ENCODE peak calls at places on chromosome 19, in seven cellular contexts. One of them, this sample, is unnamed.

GRCh38 chr19:34960103-34960805 is 3.8 kb downstream of the ZNF792 start:
- DNase-seq in IMR-90: peak
- DNase-seq in keratinocyte: no peak
- DNase-seq in endodermal cell: no peak
- DNase-seq in fibroblast of lung: no peak
- DNase-seq in mesendoderm: no peak
- DNase-seq in mammary epithelial cell: peak
- DNase-seq in this sample: no peak

GRCh38 chr19:31253816-31254551 is 95.3 kb downstream of the TSHZ3 start:
- DNase-seq in mesendoderm: peak
- DNase-seq in mammary epithelial cell: peak
- DNase-seq in fibroblast of lung: peak
- DNase-seq in IMR-90: peak
- DNase-seq in keratinocyte: peak
- DNase-seq in endodermal cell: no peak
- DNase-seq in this sample: no peak

GRCh38 chr19:55493052-55493649 is 4.9 kb downstream of the SSC5D start:
- DNase-seq in mesendoderm: no peak
- DNase-seq in keratinocyte: no peak
- DNase-seq in IMR-90: peak
- DNase-seq in endodermal cell: no peak
- DNase-seq in fibroblast of lung: no peak
- DNase-seq in mammary epithelial cell: no peak
- DNase-seq in this sample: no peak

GRCh38 chr19:52640916-52641315 is 2.8 kb upstream of the ZNF83 start:
- DNase-seq in endodermal cell: peak
- DNase-seq in keratinocyte: no peak
- DNase-seq in mammary epithelial cell: no peak
- DNase-seq in fibroblast of lung: no peak
- DNase-seq in mesendoderm: peak
- DNase-seq in IMR-90: no peak
- DNase-seq in this sample: peak

GRCh38 chr19:27867981-27868380 is 1345.0 kb downstream of the UQCRFS1 start:
- DNase-seq in mesendoderm: no peak
- DNase-seq in keratinocyte: no peak
- DNase-seq in endodermal cell: no peak
- DNase-seq in mammary epithelial cell: no peak
- DNase-seq in fibroblast of lung: no peak
- DNase-seq in IMR-90: no peak
- DNase-seq in this sample: no peak

GRCh38 chr19:21256722-21257121 is 72.5 kb downstream of the ZNF708 start:
- DNase-seq in fibroblast of lung: no peak
- DNase-seq in mammary epithelial cell: peak
- DNase-seq in endodermal cell: peak
- DNase-seq in mesendoderm: peak
- DNase-seq in IMR-90: peak
- DNase-seq in keratinocyte: no peak
- DNase-seq in this sample: peak

GRCh38 chr19:45782820-45783785 is 813 bp upstream of the DMPK start:
- DNase-seq in IMR-90: peak
- DNase-seq in endodermal cell: peak
- DNase-seq in fibroblast of lung: peak
- DNase-seq in keratinocyte: no peak
- DNase-seq in mesendoderm: no peak
- DNase-seq in mammary epithelial cell: peak
- DNase-seq in this sample: no peak

GRCh38 chr19:39363909-39364457 is 21.8 kb downstream of the SAMD4B start:
- DNase-seq in keratinocyte: no peak
- DNase-seq in endodermal cell: no peak
- DNase-seq in mammary epithelial cell: no peak
- DNase-seq in fibroblast of lung: peak
- DNase-seq in mesendoderm: no peak
- DNase-seq in IMR-90: peak
- DNase-seq in this sample: no peak

GRCh38 chr19:12784871-12785430 is 6.3 kb upstream of the JUNB start:
- DNase-seq in keratinocyte: no peak
- DNase-seq in mesendoderm: no peak
- DNase-seq in fibroblast of lung: no peak
- DNase-seq in IMR-90: peak
- DNase-seq in mammary epithelial cell: no peak
- DNase-seq in endodermal cell: peak
- DNase-seq in this sample: no peak

GRCh38 chr19:40366697-40367561 is 18.4 kb downstream of the PLD3 start:
- DNase-seq in endodermal cell: peak
- DNase-seq in keratinocyte: no peak
- DNase-seq in mesendoderm: peak
- DNase-seq in mammary epithelial cell: no peak
- DNase-seq in IMR-90: peak
- DNase-seq in fibroblast of lung: peak
- DNase-seq in this sample: peak

GRCh38 chr19:11451942-11452813 is 16.7 kb downstream of the PRKCSH start:
- DNase-seq in mesendoderm: no peak
- DNase-seq in endodermal cell: peak
- DNase-seq in fibroblast of lung: no peak
- DNase-seq in IMR-90: no peak
- DNase-seq in mammary epithelial cell: no peak
- DNase-seq in keratinocyte: no peak
- DNase-seq in this sample: peak

GRCh38 chr19:48695743-48696352 is at the start of gene FUT2:
- DNase-seq in keratinocyte: no peak
- DNase-seq in fibroblast of lung: no peak
- DNase-seq in mammary epithelial cell: no peak
- DNase-seq in endodermal cell: peak
- DNase-seq in IMR-90: no peak
- DNase-seq in mesendoderm: peak
- DNase-seq in this sample: peak

GRCh38 chr19:1068111-1069001 is 1.4 kb downstream of the ARHGAP45 start:
- DNase-seq in IMR-90: no peak
- DNase-seq in mesendoderm: no peak
- DNase-seq in fibroblast of lung: no peak
- DNase-seq in keratinocyte: no peak
- DNase-seq in mammary epithelial cell: no peak
- DNase-seq in endodermal cell: no peak
- DNase-seq in this sample: no peak

GRCh38 chr19:35048911-35049411 is 7.4 kb downstream of the HPN start:
- DNase-seq in endodermal cell: no peak
- DNase-seq in IMR-90: no peak
- DNase-seq in keratinocyte: no peak
- DNase-seq in mesendoderm: no peak
- DNase-seq in mammary epithelial cell: no peak
- DNase-seq in fibroblast of lung: no peak
- DNase-seq in this sample: no peak

GRCh38 chr19:1862424-1863307 is 713 bp downstream of the KLF16 start:
- DNase-seq in mammary epithelial cell: no peak
- DNase-seq in keratinocyte: no peak
- DNase-seq in IMR-90: no peak
- DNase-seq in mesendoderm: peak
- DNase-seq in endodermal cell: peak
- DNase-seq in fibroblast of lung: no peak
- DNase-seq in this sample: peak

GRCh38 chr19:50478901-50479715 is 2.5 kb upstream of the GARIN5A start:
- DNase-seq in mammary epithelial cell: peak
- DNase-seq in mesendoderm: peak
- DNase-seq in endodermal cell: peak
- DNase-seq in fibroblast of lung: peak
- DNase-seq in IMR-90: peak
- DNase-seq in keratinocyte: no peak
- DNase-seq in this sample: peak

GRCh38 chr19:13839938-13840750 is 36.8 kb upstream of the NANOS3 start:
- DNase-seq in IMR-90: peak
- DNase-seq in endodermal cell: peak
- DNase-seq in keratinocyte: no peak
- DNase-seq in fibroblast of lung: no peak
- DNase-seq in mesendoderm: no peak
- DNase-seq in mammary epithelial cell: peak
- DNase-seq in this sample: no peak

GRCh38 chr19:32567486-32567885 is 13.5 kb upstream of the PDCD5 start:
- DNase-seq in keratinocyte: no peak
- DNase-seq in mammary epithelial cell: no peak
- DNase-seq in IMR-90: no peak
- DNase-seq in fibroblast of lung: no peak
- DNase-seq in mesendoderm: no peak
- DNase-seq in endodermal cell: no peak
- DNase-seq in this sample: no peak

GRCh38 chr19:6423499-6424189 is 967 bp downstream of the KHSRP start:
- DNase-seq in mammary epithelial cell: peak
- DNase-seq in fibroblast of lung: peak
- DNase-seq in keratinocyte: no peak
- DNase-seq in mesendoderm: peak
- DNase-seq in IMR-90: peak
- DNase-seq in endodermal cell: peak
- DNase-seq in this sample: peak

GRCh38 chr19:13850910-13851753 is 25.8 kb upstream of the NANOS3 start:
- DNase-seq in mesendoderm: peak
- DNase-seq in fibroblast of lung: peak
- DNase-seq in keratinocyte: no peak
- DNase-seq in endodermal cell: peak
- DNase-seq in mammary epithelial cell: peak
- DNase-seq in IMR-90: peak
- DNase-seq in this sample: no peak

GRCh38 chr19:14139944-14140343 is 3.6 kb upstream of the ASF1B start:
- DNase-seq in endodermal cell: no peak
- DNase-seq in IMR-90: no peak
- DNase-seq in mammary epithelial cell: no peak
- DNase-seq in fibroblast of lung: no peak
- DNase-seq in keratinocyte: no peak
- DNase-seq in mesendoderm: no peak
- DNase-seq in this sample: peak

GRCh38 chr19:31905980-31906948 is 439.1 kb upstream of the ZNF507 start:
- DNase-seq in endodermal cell: no peak
- DNase-seq in keratinocyte: no peak
- DNase-seq in fibroblast of lung: peak
- DNase-seq in IMR-90: no peak
- DNase-seq in mammary epithelial cell: no peak
- DNase-seq in mesendoderm: peak
- DNase-seq in this sample: no peak

GRCh38 chr19:5072115-5072514 is 103.2 kb downstream of the KDM4B start:
- DNase-seq in IMR-90: no peak
- DNase-seq in endodermal cell: no peak
- DNase-seq in fibroblast of lung: no peak
- DNase-seq in mammary epithelial cell: no peak
- DNase-seq in keratinocyte: no peak
- DNase-seq in mesendoderm: no peak
- DNase-seq in this sample: no peak
- H3K9ac ChIP-seq in IMR-90: no peak
- H3K9ac ChIP-seq in endodermal cell: no peak
- H3K9ac ChIP-seq in fibroblast of lung: no peak
- H3K9ac ChIP-seq in mammary epithelial cell: no peak
- H3K9ac ChIP-seq in keratinocyte: no peak
- H3K9ac ChIP-seq in mesendoderm: no peak
- H3K9ac ChIP-seq in this sample: no peak

GRCh38 chr19:19366691-19367396 is 38.6 kb upstream of the GATAD2A start:
- DNase-seq in keratinocyte: peak
- DNase-seq in endodermal cell: peak
- DNase-seq in mesendoderm: peak
- DNase-seq in IMR-90: peak
- DNase-seq in fibroblast of lung: peak
- DNase-seq in mammary epithelial cell: peak
- DNase-seq in this sample: peak
- H3K9ac ChIP-seq in keratinocyte: no peak
- H3K9ac ChIP-seq in endodermal cell: no peak
- H3K9ac ChIP-seq in mesendoderm: no peak
- H3K9ac ChIP-seq in IMR-90: peak
- H3K9ac ChIP-seq in fibroblast of lung: no peak
- H3K9ac ChIP-seq in mammary epithelial cell: no peak
- H3K9ac ChIP-seq in this sample: no peak

GRCh38 chr19:41399091-41399490 is 1.5 kb downstream of the BCKDHA start:
- DNase-seq in endodermal cell: no peak
- DNase-seq in fibroblast of lung: no peak
- DNase-seq in mesendoderm: no peak
- DNase-seq in IMR-90: no peak
- DNase-seq in mammary epithelial cell: no peak
- DNase-seq in keratinocyte: no peak
- DNase-seq in this sample: no peak
- H3K9ac ChIP-seq in endodermal cell: peak
- H3K9ac ChIP-seq in fibroblast of lung: no peak
- H3K9ac ChIP-seq in mesendoderm: no peak
- H3K9ac ChIP-seq in IMR-90: no peak
- H3K9ac ChIP-seq in mammary epithelial cell: peak
- H3K9ac ChIP-seq in keratinocyte: peak
- H3K9ac ChIP-seq in this sample: peak

GRCh38 chr19:3186891-3187661 is 1.3 kb downstream of the NCLN start:
- DNase-seq in IMR-90: no peak
- DNase-seq in mesendoderm: no peak
- DNase-seq in fibroblast of lung: no peak
- DNase-seq in mammary epithelial cell: no peak
- DNase-seq in keratinocyte: no peak
- DNase-seq in endodermal cell: no peak
- DNase-seq in this sample: no peak

GRCh38 chr19:3188627-3189596 is 3.2 kb downstream of the NCLN start:
- DNase-seq in mammary epithelial cell: no peak
- DNase-seq in mesendoderm: no peak
- DNase-seq in IMR-90: no peak
- DNase-seq in endodermal cell: no peak
- DNase-seq in keratinocyte: no peak
- DNase-seq in fibroblast of lung: no peak
- DNase-seq in this sample: no peak

GRCh38 chr19:3186377-3186688 is 603 bp downstream of the NCLN start:
- DNase-seq in mammary epithelial cell: peak
- DNase-seq in keratinocyte: no peak
- DNase-seq in endodermal cell: peak
- DNase-seq in mesendoderm: no peak
- DNase-seq in IMR-90: no peak
- DNase-seq in fibroblast of lung: no peak
- DNase-seq in this sample: peak

GRCh38 chr19:3189702-3190469 is 4.2 kb downstream of the NCLN start:
- DNase-seq in endodermal cell: peak
- DNase-seq in IMR-90: no peak
- DNase-seq in fibroblast of lung: no peak
- DNase-seq in mammary epithelial cell: no peak
- DNase-seq in mesendoderm: no peak
- DNase-seq in keratinocyte: no peak
- DNase-seq in this sample: no peak

DNA sequence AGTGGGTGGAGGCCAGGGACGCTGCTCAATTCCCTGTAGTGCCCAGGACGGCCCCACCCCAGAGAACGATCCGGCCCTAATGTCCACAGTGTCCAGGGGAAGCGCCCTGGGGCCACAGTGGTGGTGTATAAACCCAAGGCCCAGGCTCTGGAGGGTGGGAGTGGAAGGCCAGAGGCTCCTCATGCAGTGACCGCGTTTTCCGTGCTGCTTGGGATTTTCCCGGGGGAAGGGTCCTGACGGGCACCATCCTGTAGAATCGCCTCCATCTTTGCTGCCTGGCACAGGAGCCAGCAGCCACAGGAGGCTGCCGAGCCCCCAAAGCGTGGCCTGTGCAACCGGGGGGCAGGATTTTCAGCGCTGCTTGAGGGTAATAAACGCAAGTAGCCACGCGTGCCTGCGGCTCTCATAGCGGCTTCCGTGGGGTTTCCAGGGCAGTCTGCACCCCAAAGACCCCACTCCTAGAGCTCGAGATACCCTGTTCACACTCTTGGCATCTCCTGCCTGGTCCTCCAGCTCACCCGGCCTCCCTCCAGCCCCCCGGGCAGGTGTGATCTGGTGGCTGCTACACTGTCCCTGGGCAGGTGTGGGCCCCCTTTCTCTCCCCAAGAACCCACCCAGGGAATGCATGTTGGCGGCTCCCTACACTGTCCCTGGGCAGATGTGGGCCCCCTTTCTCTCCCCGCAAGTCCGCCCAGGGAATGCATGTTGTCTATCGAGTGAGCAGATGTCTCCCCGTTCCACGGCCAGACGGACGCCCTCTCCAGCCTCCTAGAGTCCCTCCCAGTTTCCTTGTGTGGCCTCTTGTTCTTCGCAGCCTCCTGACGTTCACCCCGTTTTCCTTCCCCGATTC is 2.2 kb downstream of the NCLN start:
- DNase-seq in mammary epithelial cell: no peak
- DNase-seq in IMR-90: no peak
- DNase-seq in mesendoderm: no peak
- DNase-seq in keratinocyte: no peak
- DNase-seq in fibroblast of lung: no peak
- DNase-seq in endodermal cell: no peak
- DNase-seq in this sample: no peak
- H3K9ac ChIP-seq in mammary epithelial cell: peak
- H3K9ac ChIP-seq in IMR-90: no peak
- H3K9ac ChIP-seq in mesendoderm: peak
- H3K9ac ChIP-seq in keratinocyte: peak
- H3K9ac ChIP-seq in fibroblast of lung: no peak
- H3K9ac ChIP-seq in endodermal cell: no peak
- H3K9ac ChIP-seq in this sample: peak